ENCODE peak calls at places on chromosomes 12 and 14, in six cellular contexts. O, E, W, T, H and N are unnamed samples.

GRCh38 chr12:63353559-63353958 is 202.6 kb upstream of the AVPR1A start:
- DNase-seq in O (no peak), E (no peak), H (peak; percentile 66), T (no peak), W (no peak), N (no peak)

GRCh38 chr14:51488569-51489220 is 163.0 kb upstream of the FRMD6 start:
- DNase-seq in T (no peak), H (no peak), E (no peak), O (no peak), W (no peak), N (no peak)

GRCh38 chr14:56217380-56218045 is 99.3 kb downstream of the PELI2 start:
- DNase-seq in T (no peak), H (no peak), E (no peak), W (no peak), O (no peak), N (no peak)

GRCh38 chr14:32350020-32350419 is 20.9 kb downstream of the AKAP6 start:
- DNase-seq in W (no peak), T (no peak), E (no peak), H (no peak), O (no peak), N (no peak)

GRCh38 chr12:46218509-46219095 is 50.2 kb downstream of the SLC38A1 start:
- DNase-seq in O (no peak), H (no peak), E (no peak), T (no peak), W (no peak), N (no peak)

GRCh38 chr14:22088614-22089359 is 415.2 kb upstream of the OR4E1 start:
- DNase-seq in E (no peak), H (no peak), W (no peak), O (no peak), T (no peak), N (no peak)

GRCh38 chr12:116278667-116279066 is 1.2 kb upstream of the MED13L start:
- DNase-seq in H (no peak), T (no peak), E (no peak), W (no peak), O (no peak), N (no peak)

GRCh38 chr14:100774164-100774537 is 47.5 kb downstream of the DLK1 start:
- DNase-seq in E (no peak), W (no peak), H (no peak), O (no peak), T (no peak), N (no peak)

GRCh38 chr14:64762044-64763034 is 58.1 kb downstream of the PLEKHG3 start:
- DNase-seq in W (peak; percentile 83), E (peak; percentile 61), T (peak; percentile 94), H (peak; percentile 85), O (no peak), N (peak; percentile 93)

GRCh38 chr12:2691340-2692111 is 103.2 kb upstream of the FKBP4 start:
- DNase-seq in E (no peak), H (no peak), W (no peak), T (peak; percentile 69), O (no peak), N (no peak)

GRCh38 chr12:53974084-53975018 is at the start of gene HOTAIR:
- DNase-seq in T (no peak), W (peak; percentile 31), E (no peak), O (no peak), H (peak; percentile 83), N (no peak)

GRCh38 chr14:50452285-50452684 is 55.6 kb upstream of the CDKL1 start:
- DNase-seq in H (no peak), E (no peak), W (no peak), T (no peak), O (no peak), N (no peak)

GRCh38 chr14:68891851-68892660 is 87.0 kb downstream of the ACTN1 start:
- DNase-seq in H (no peak), T (peak; percentile 60), E (no peak), O (no peak), W (no peak), N (no peak)

GRCh38 chr14:102654298-102654697 is 61.8 kb downstream of the RCOR1 start:
- DNase-seq in E (no peak), W (no peak), H (no peak), O (no peak), T (no peak), N (no peak)

GRCh38 chr12:111529424-111530368 is 69.4 kb downstream of the ATXN2 start:
- DNase-seq in W (peak; percentile 41), H (peak; percentile 79), E (no peak), T (no peak), O (peak; percentile 29), N (peak; percentile 18)

GRCh38 chr14:103165323-103165722 is 42.1 kb downstream of the TNFAIP2 start:
- DNase-seq in W (no peak), H (no peak), E (no peak), O (no peak), T (no peak), N (no peak)

GRCh38 chr14:20692111-20692751 is 3.7 kb downstream of the ANG start:
- DNase-seq in W (no peak), O (no peak), E (no peak), T (no peak), H (no peak), N (no peak)

GRCh38 chr14:97634786-97635185 is 837.6 kb downstream of the VRK1 start:
- DNase-seq in W (no peak), E (peak; percentile 20), H (peak; percentile 67), T (no peak), O (no peak), N (no peak)

GRCh38 chr12:39296496-39296895 is 146.4 kb downstream of the KIF21A start:
- DNase-seq in W (no peak), H (no peak), O (no peak), T (no peak), E (no peak), N (no peak)

GRCh38 chr12:10186299-10186698 is 7.5 kb downstream of the TMEM52B start:
- DNase-seq in O (no peak), T (no peak), E (peak; percentile 37), H (no peak), W (no peak), N (no peak)

GRCh38 chr14:104146651-104147345 is 8.4 kb downstream of the KIF26A start:
- DNase-seq in O (no peak), W (no peak), T (peak; percentile 71), E (no peak), H (no peak), N (no peak)

GRCh38 chr12:7434670-7435069 is 9.3 kb downstream of the CD163L1 start:
- DNase-seq in H (no peak), T (no peak), W (no peak), O (no peak), E (no peak), N (no peak)

GRCh38 chr14:24179294-24179960 is 7.5 kb downstream of the REC8 start:
- DNase-seq in W (no peak), O (no peak), T (no peak), E (no peak), H (no peak), N (no peak)

GRCh38 chr12:119227292-119227691 is 48.6 kb downstream of the HSPB8 start:
- DNase-seq in O (no peak), H (no peak), W (no peak), T (no peak), E (no peak), N (no peak)

GRCh38 chr12:67052981-67053380 is 216.2 kb upstream of the CAND1 start:
- DNase-seq in E (no peak), O (no peak), H (no peak), T (no peak), W (no peak), N (no peak)

GRCh38 chr14:58947816-58948440 is 240.5 kb upstream of the DAAM1 start:
- DNase-seq in W (no peak), T (no peak), H (no peak), O (no peak), E (peak; percentile 56), N (no peak)

GRCh38 chr14:58243790-58244555 is 670 bp upstream of the PSMA3 start:
- DNase-seq in T (no peak), W (no peak), O (no peak), E (no peak), H (peak; percentile 57), N (no peak)

GRCh38 chr14:95137164-95137803 is 20.0 kb downstream of the DICER1 start:
- DNase-seq in E (no peak), H (no peak), O (no peak), T (no peak), W (no peak), N (no peak)

GRCh38 chr14:79583738-79584405 is 627.4 kb downstream of the DIO2 start:
- DNase-seq in T (no peak), H (no peak), W (no peak), O (no peak), E (no peak), N (peak; percentile 18)

GRCh38 chr14:21734457-21735074 is 60.9 kb upstream of the OR4E1 start:
- DNase-seq in W (no peak), E (no peak), T (no peak), O (no peak), H (peak; percentile 88), N (no peak)

GRCh38 chr12:107027304-107028053 is 40.5 kb upstream of the MTERF2 start:
- DNase-seq in E (no peak), W (peak; percentile 48), O (no peak), H (peak; percentile 25), T (no peak), N (peak; percentile 70)

GRCh38 chr14:84806627-84807026 is 723.3 kb upstream of the FLRT2 start:
- DNase-seq in W (no peak), H (no peak), E (no peak), T (no peak), O (no peak), N (no peak)

GRCh38 chr12:117384735-117385134 is 23.3 kb upstream of the NOS1 start:
- DNase-seq in O (no peak), W (no peak), H (no peak), T (no peak), E (no peak), N (no peak)

GRCh38 chr12:29152223-29152868 is 3.3 kb downstream of the FAR2 start:
- DNase-seq in T (no peak), W (no peak), H (no peak), O (no peak), E (no peak), N (no peak)
- H3K27ac ChIP-seq in T (no peak overlapping the region), W (no peak overlapping the region), H (no peak overlapping the region), O (no peak overlapping the region), E (peak overlapping the region; percentile 69), N (no peak overlapping the region)

GRCh38 chr12:114226241-114226928 is 179.6 kb downstream of the TBX5 start:
- DNase-seq in T (no peak), O (no peak), E (no peak), W (no peak), H (no peak), N (no peak)
- TF ChIP-seq CTCF in T (no peak), O (no peak), E (no peak), W (no peak), H (no peak), N (no peak)

GRCh38 chr12:12534975-12535374 is 27.7 kb downstream of the DUSP16 start:
- DNase-seq in H (no peak), T (no peak), O (no peak), W (no peak), E (no peak), N (no peak)
- H3K4me3 ChIP-seq in H (no peak overlapping the region), T (no peak overlapping the region), O (no peak overlapping the region), W (no peak overlapping the region), E (no peak overlapping the region), N (no peak overlapping the region)

DNA sequence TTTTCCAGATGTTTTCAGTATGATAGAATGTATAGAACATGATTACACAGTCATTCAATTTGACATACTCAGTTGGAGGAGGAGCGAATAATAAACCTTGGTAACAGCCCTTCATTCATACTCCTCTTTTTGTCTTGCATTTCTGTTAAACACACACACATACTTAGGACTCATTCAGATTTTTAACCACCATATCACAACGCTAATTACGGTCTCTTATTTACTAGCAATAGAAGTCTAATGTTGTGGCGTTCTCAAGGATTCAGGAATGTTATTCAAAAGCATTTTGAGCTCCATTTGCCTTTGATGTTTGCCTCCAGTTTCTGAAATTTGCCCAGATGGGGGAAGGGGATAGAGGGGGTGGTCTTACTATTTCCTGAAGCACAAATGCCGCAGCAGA is 227.1 kb downstream of the FBXL14 start:
- DNase-seq in W (no peak), O (no peak), T (no peak), E (no peak), H (peak; percentile 19), N (no peak)
- H3K27ac ChIP-seq in W (no peak overlapping the region), O (no peak overlapping the region), T (no peak overlapping the region), E (no peak overlapping the region), H (peak overlapping the region; percentile 1), N (no peak overlapping the region)